ENCODE peak calls at places on chromosomes 3 and 15, in eight cellular contexts. One of them, this sample, is unnamed.
A peak's percentile ranks its signal among the peaks of the same experiment; 100 is the strongest.

GRCh38 chr15:77409259-77410156 is 10.4 kb downstream of the PEAK1 start:
- DNase-seq in left kidney: no peak
- DNase-seq in T follicular helper cell: no peak
- DNase-seq in HTR-8/SVneo: no peak
- DNase-seq in A172: no peak
- DNase-seq in esophagus muscularis mucosa: no peak
- DNase-seq in AG10803: no peak
- DNase-seq in G401: no peak
- DNase-seq in this sample: no peak

GRCh38 chr3:172334743-172335142 is 113.5 kb downstream of the GHSR start:
- DNase-seq in T follicular helper cell: no peak
- DNase-seq in left kidney: peak; percentile 52
- DNase-seq in AG10803: no peak
- DNase-seq in esophagus muscularis mucosa: no peak
- DNase-seq in A172: no peak
- DNase-seq in G401: no peak
- DNase-seq in HTR-8/SVneo: no peak
- DNase-seq in this sample: no peak

GRCh38 chr15:88057836-88058235 is 198.7 kb downstream of the NTRK3 start:
- DNase-seq in A172: no peak
- DNase-seq in G401: peak; percentile 96
- DNase-seq in AG10803: no peak
- DNase-seq in T follicular helper cell: no peak
- DNase-seq in esophagus muscularis mucosa: no peak
- DNase-seq in left kidney: no peak
- DNase-seq in HTR-8/SVneo: no peak
- DNase-seq in this sample: no peak

GRCh38 chr15:70240082-70240481 is 142.4 kb upstream of the TLE3 start:
- DNase-seq in T follicular helper cell: no peak
- DNase-seq in left kidney: no peak
- DNase-seq in esophagus muscularis mucosa: no peak
- DNase-seq in A172: no peak
- DNase-seq in AG10803: no peak
- DNase-seq in G401: no peak
- DNase-seq in HTR-8/SVneo: no peak
- DNase-seq in this sample: no peak

GRCh38 chr15:59595434-59595915 is 16.1 kb upstream of the GCNT3 start:
- DNase-seq in left kidney: peak; percentile 8
- DNase-seq in esophagus muscularis mucosa: no peak
- DNase-seq in G401: no peak
- DNase-seq in A172: no peak
- DNase-seq in HTR-8/SVneo: no peak
- DNase-seq in T follicular helper cell: no peak
- DNase-seq in AG10803: no peak
- DNase-seq in this sample: peak; percentile 65

GRCh38 chr3:191087391-191087790 is 111.7 kb upstream of the OSTN start:
- DNase-seq in G401: no peak
- DNase-seq in A172: no peak
- DNase-seq in HTR-8/SVneo: no peak
- DNase-seq in esophagus muscularis mucosa: no peak
- DNase-seq in T follicular helper cell: no peak
- DNase-seq in left kidney: no peak
- DNase-seq in AG10803: peak; percentile 33
- DNase-seq in this sample: no peak

GRCh38 chr3:162647321-162647720 is 1150.7 kb downstream of the OTOL1 start:
- DNase-seq in AG10803: no peak
- DNase-seq in left kidney: no peak
- DNase-seq in HTR-8/SVneo: no peak
- DNase-seq in A172: no peak
- DNase-seq in esophagus muscularis mucosa: no peak
- DNase-seq in G401: no peak
- DNase-seq in T follicular helper cell: no peak
- DNase-seq in this sample: no peak

GRCh38 chr15:63560741-63561448 is 36.3 kb upstream of the FBXL22 start:
- DNase-seq in left kidney: no peak
- DNase-seq in esophagus muscularis mucosa: no peak
- DNase-seq in AG10803: no peak
- DNase-seq in T follicular helper cell: no peak
- DNase-seq in A172: no peak
- DNase-seq in G401: no peak
- DNase-seq in HTR-8/SVneo: no peak
- DNase-seq in this sample: no peak

GRCh38 chr3:16888785-16889607 is 4.2 kb downstream of the PLCL2 start:
- DNase-seq in A172: no peak
- DNase-seq in left kidney: no peak
- DNase-seq in T follicular helper cell: no peak
- DNase-seq in G401: peak; percentile 60
- DNase-seq in HTR-8/SVneo: no peak
- DNase-seq in AG10803: no peak
- DNase-seq in esophagus muscularis mucosa: no peak
- DNase-seq in this sample: no peak

GRCh38 chr3:123404391-123404790 is 44.5 kb downstream of the ADCY5 start:
- DNase-seq in T follicular helper cell: no peak
- DNase-seq in esophagus muscularis mucosa: no peak
- DNase-seq in HTR-8/SVneo: no peak
- DNase-seq in AG10803: no peak
- DNase-seq in G401: no peak
- DNase-seq in left kidney: peak; percentile 37
- DNase-seq in A172: no peak
- DNase-seq in this sample: peak; percentile 28

GRCh38 chr3:155870945-155871745 is 695 bp downstream of the GMPS start:
- DNase-seq in left kidney: peak; percentile 79
- DNase-seq in A172: peak; percentile 47
- DNase-seq in T follicular helper cell: peak; percentile 22
- DNase-seq in AG10803: peak; percentile 33
- DNase-seq in esophagus muscularis mucosa: no peak
- DNase-seq in G401: peak; percentile 44
- DNase-seq in HTR-8/SVneo: peak; percentile 48
- DNase-seq in this sample: peak; percentile 77

GRCh38 chr3:158097571-158098553 is 8.4 kb downstream of the SHOX2 start:
- DNase-seq in left kidney: peak; percentile 95
- DNase-seq in G401: no peak
- DNase-seq in HTR-8/SVneo: peak; percentile 95
- DNase-seq in esophagus muscularis mucosa: no peak
- DNase-seq in AG10803: no peak
- DNase-seq in T follicular helper cell: peak; percentile 42
- DNase-seq in A172: no peak
- DNase-seq in this sample: peak; percentile 89

GRCh38 chr3:66439666-66440344 is 61.0 kb downstream of the LRIG1 start:
- DNase-seq in A172: no peak
- DNase-seq in esophagus muscularis mucosa: no peak
- DNase-seq in HTR-8/SVneo: no peak
- DNase-seq in AG10803: no peak
- DNase-seq in left kidney: peak; percentile 44
- DNase-seq in G401: no peak
- DNase-seq in T follicular helper cell: no peak
- DNase-seq in this sample: no peak

GRCh38 chr3:183555541-183556081 is at the start of gene KLHL6:
- DNase-seq in left kidney: peak; percentile 25
- DNase-seq in AG10803: no peak
- DNase-seq in T follicular helper cell: peak; percentile 38
- DNase-seq in G401: no peak
- DNase-seq in A172: no peak
- DNase-seq in esophagus muscularis mucosa: no peak
- DNase-seq in HTR-8/SVneo: no peak
- DNase-seq in this sample: peak; percentile 73

GRCh38 chr3:181358555-181358954 is 353.2 kb upstream of the SOX2 start:
- DNase-seq in AG10803: no peak
- DNase-seq in HTR-8/SVneo: no peak
- DNase-seq in G401: no peak
- DNase-seq in T follicular helper cell: no peak
- DNase-seq in left kidney: no peak
- DNase-seq in esophagus muscularis mucosa: no peak
- DNase-seq in A172: no peak
- DNase-seq in this sample: no peak

GRCh38 chr3:44318929-44319328 is 19.6 kb upstream of the TCAIM start:
- DNase-seq in T follicular helper cell: no peak
- DNase-seq in esophagus muscularis mucosa: no peak
- DNase-seq in HTR-8/SVneo: no peak
- DNase-seq in AG10803: no peak
- DNase-seq in G401: no peak
- DNase-seq in left kidney: no peak
- DNase-seq in A172: no peak
- DNase-seq in this sample: no peak

GRCh38 chr3:12318758-12319621 is 30.1 kb downstream of the PPARG start:
- DNase-seq in A172: no peak
- DNase-seq in G401: no peak
- DNase-seq in T follicular helper cell: no peak
- DNase-seq in HTR-8/SVneo: no peak
- DNase-seq in AG10803: no peak
- DNase-seq in left kidney: peak; percentile 40
- DNase-seq in esophagus muscularis mucosa: no peak
- DNase-seq in this sample: no peak

GRCh38 chr3:170033489-170033888 is 4.3 kb upstream of the GPR160 start:
- DNase-seq in A172: no peak
- DNase-seq in esophagus muscularis mucosa: no peak
- DNase-seq in left kidney: no peak
- DNase-seq in G401: no peak
- DNase-seq in AG10803: no peak
- DNase-seq in HTR-8/SVneo: no peak
- DNase-seq in T follicular helper cell: peak; percentile 48
- DNase-seq in this sample: peak; percentile 58

GRCh38 chr3:72515915-72516314 is 332.3 kb downstream of the SHQ1 start:
- DNase-seq in left kidney: no peak
- DNase-seq in HTR-8/SVneo: no peak
- DNase-seq in G401: no peak
- DNase-seq in AG10803: no peak
- DNase-seq in esophagus muscularis mucosa: no peak
- DNase-seq in T follicular helper cell: no peak
- DNase-seq in A172: no peak
- DNase-seq in this sample: no peak

GRCh38 chr15:88610756-88611231 is 10.3 kb upstream of the AEN start:
- DNase-seq in T follicular helper cell: no peak
- DNase-seq in left kidney: no peak
- DNase-seq in esophagus muscularis mucosa: no peak
- DNase-seq in HTR-8/SVneo: no peak
- DNase-seq in G401: no peak
- DNase-seq in AG10803: peak; percentile 22
- DNase-seq in A172: peak; percentile 34
- DNase-seq in this sample: no peak

GRCh38 chr3:114741066-114741465 is 406.0 kb downstream of the ZBTB20 start:
- DNase-seq in AG10803: peak; percentile 48
- DNase-seq in G401: no peak
- DNase-seq in left kidney: no peak
- DNase-seq in HTR-8/SVneo: no peak
- DNase-seq in esophagus muscularis mucosa: no peak
- DNase-seq in A172: no peak
- DNase-seq in T follicular helper cell: no peak
- DNase-seq in this sample: no peak

GRCh38 chr3:74531491-74531890 is 83.0 kb downstream of the CNTN3 start:
- DNase-seq in A172: no peak
- DNase-seq in HTR-8/SVneo: no peak
- DNase-seq in left kidney: no peak
- DNase-seq in esophagus muscularis mucosa: no peak
- DNase-seq in AG10803: peak; percentile 37
- DNase-seq in T follicular helper cell: no peak
- DNase-seq in G401: no peak
- DNase-seq in this sample: no peak

GRCh38 chr3:148883163-148883562 is 18.1 kb downstream of the CPA3 start:
- DNase-seq in left kidney: peak; percentile 29
- DNase-seq in A172: no peak
- DNase-seq in esophagus muscularis mucosa: no peak
- DNase-seq in HTR-8/SVneo: no peak
- DNase-seq in T follicular helper cell: no peak
- DNase-seq in AG10803: no peak
- DNase-seq in G401: peak; percentile 39
- DNase-seq in this sample: no peak

GRCh38 chr15:84761534-84762190 is 13.3 kb downstream of the ZNF592 start:
- DNase-seq in A172: no peak
- DNase-seq in G401: no peak
- DNase-seq in left kidney: no peak
- DNase-seq in esophagus muscularis mucosa: no peak
- DNase-seq in AG10803: no peak
- DNase-seq in HTR-8/SVneo: no peak
- DNase-seq in T follicular helper cell: no peak
- DNase-seq in this sample: no peak

GRCh38 chr15:78004222-78004727 is 73.2 kb downstream of the TBC1D2B start:
- DNase-seq in T follicular helper cell: no peak
- DNase-seq in left kidney: peak; percentile 71
- DNase-seq in G401: no peak
- DNase-seq in HTR-8/SVneo: no peak
- DNase-seq in esophagus muscularis mucosa: no peak
- DNase-seq in AG10803: no peak
- DNase-seq in A172: no peak
- DNase-seq in this sample: peak; percentile 10

GRCh38 chr3:115977866-115978265 is 354.6 kb downstream of the GAP43 start:
- DNase-seq in HTR-8/SVneo: no peak
- DNase-seq in A172: no peak
- DNase-seq in esophagus muscularis mucosa: no peak
- DNase-seq in G401: no peak
- DNase-seq in T follicular helper cell: no peak
- DNase-seq in left kidney: no peak
- DNase-seq in AG10803: no peak
- DNase-seq in this sample: no peak

GRCh38 chr3:159779883-159780282 is 208.8 kb upstream of the IL12A start:
- DNase-seq in esophagus muscularis mucosa: no peak
- DNase-seq in A172: peak; percentile 81
- DNase-seq in G401: no peak
- DNase-seq in left kidney: no peak
- DNase-seq in T follicular helper cell: no peak
- DNase-seq in HTR-8/SVneo: no peak
- DNase-seq in AG10803: no peak
- DNase-seq in this sample: no peak

GRCh38 chr3:129087138-129087702 is 26.6 kb downstream of the GP9 start:
- DNase-seq in G401: no peak
- DNase-seq in left kidney: no peak
- DNase-seq in AG10803: peak; percentile 9
- DNase-seq in T follicular helper cell: no peak
- DNase-seq in HTR-8/SVneo: no peak
- DNase-seq in A172: no peak
- DNase-seq in esophagus muscularis mucosa: no peak
- DNase-seq in this sample: no peak